ENCODE peak calls at places on chromosomes 7 and 10, in four cellular contexts. One of them, this sample, is unnamed.

GRCh38 chr7:51222916-51223315 is 93.7 kb downstream of the COBL start:
- DNase-seq in H7: no peak
- DNase-seq in EH: no peak
- DNase-seq in AG08396: no peak
- DNase-seq in this sample: no peak

GRCh38 chr7:3649678-3650445 is 348.8 kb downstream of the SDK1 start:
- DNase-seq in H7: no peak
- DNase-seq in AG08396: no peak
- DNase-seq in EH: no peak
- DNase-seq in this sample: no peak

GRCh38 chr10:117652228-117653169 is 110.0 kb downstream of the EMX2 start:
- DNase-seq in H7: no peak
- DNase-seq in EH: no peak
- DNase-seq in AG08396: no peak
- DNase-seq in this sample: no peak

GRCh38 chr10:128550045-128550444 is 423.8 kb upstream of the MKI67 start:
- DNase-seq in AG08396: no peak
- DNase-seq in EH: no peak
- DNase-seq in H7: peak
- DNase-seq in this sample: no peak

GRCh38 chr7:149644754-149645153 is 128.6 kb downstream of the ZNF467 start:
- DNase-seq in AG08396: no peak
- DNase-seq in H7: no peak
- DNase-seq in EH: no peak
- DNase-seq in this sample: no peak

GRCh38 chr10:37015498-37015897 is 109.9 kb upstream of the ANKRD30A start:
- DNase-seq in EH: no peak
- DNase-seq in AG08396: no peak
- DNase-seq in H7: no peak
- DNase-seq in this sample: no peak

GRCh38 chr10:7412482-7413251 is 1.8 kb upstream of the SFMBT2 start:
- DNase-seq in AG08396: no peak
- DNase-seq in H7: peak
- DNase-seq in EH: no peak
- DNase-seq in this sample: peak

GRCh38 chr7:30931161-30931926 is 19.7 kb downstream of the AQP1 start:
- DNase-seq in EH: peak
- DNase-seq in AG08396: peak
- DNase-seq in H7: peak
- DNase-seq in this sample: peak

GRCh38 chr7:44678468-44679179 is 70.0 kb upstream of the ZMIZ2 start:
- DNase-seq in H7: no peak
- DNase-seq in EH: peak
- DNase-seq in AG08396: peak
- DNase-seq in this sample: no peak

GRCh38 chr10:16520900-16521299 is 779 bp downstream of the C1QL3 start:
- DNase-seq in EH: peak
- DNase-seq in AG08396: peak
- DNase-seq in H7: peak
- DNase-seq in this sample: peak

GRCh38 chr10:52609071-52609470 is 163.5 kb downstream of the MBL2 start:
- DNase-seq in AG08396: no peak
- DNase-seq in H7: no peak
- DNase-seq in EH: peak
- DNase-seq in this sample: no peak

GRCh38 chr10:84668186-84668763 is 339.9 kb downstream of the CCSER2 start:
- DNase-seq in EH: no peak
- DNase-seq in H7: no peak
- DNase-seq in AG08396: no peak
- DNase-seq in this sample: no peak

GRCh38 chr7:96740130-96740529 is 30.5 kb upstream of the SEM1 start:
- DNase-seq in H7: peak
- DNase-seq in EH: no peak
- DNase-seq in AG08396: no peak
- DNase-seq in this sample: peak

GRCh38 chr7:140061607-140061930 is 1.2 kb downstream of the PARP12 start:
- DNase-seq in H7: no peak
- DNase-seq in AG08396: no peak
- DNase-seq in EH: no peak
- DNase-seq in this sample: no peak

GRCh38 chr7:19376591-19376990 is 231.4 kb upstream of the FERD3L start:
- DNase-seq in H7: no peak
- DNase-seq in AG08396: no peak
- DNase-seq in EH: no peak
- DNase-seq in this sample: no peak

GRCh38 chr7:29955799-29956476 is 33.7 kb downstream of the SCRN1 start:
- DNase-seq in H7: peak
- DNase-seq in EH: no peak
- DNase-seq in AG08396: no peak
- DNase-seq in this sample: no peak

GRCh38 chr7:66150471-66150870 is 35.8 kb downstream of the CRCP start:
- DNase-seq in H7: no peak
- DNase-seq in EH: peak
- DNase-seq in AG08396: peak
- DNase-seq in this sample: no peak

GRCh38 chr7:36014961-36015360 is 138.1 kb upstream of the EEPD1 start:
- DNase-seq in H7: no peak
- DNase-seq in AG08396: no peak
- DNase-seq in EH: no peak
- DNase-seq in this sample: no peak

GRCh38 chr7:33444501-33444900 is 315.1 kb downstream of the BBS9 start:
- DNase-seq in H7: no peak
- DNase-seq in EH: peak
- DNase-seq in AG08396: no peak
- DNase-seq in this sample: no peak

GRCh38 chr7:113793171-113793570 is 125.6 kb downstream of the PPP1R3A start:
- DNase-seq in EH: no peak
- DNase-seq in H7: no peak
- DNase-seq in AG08396: no peak
- DNase-seq in this sample: no peak

GRCh38 chr10:554182-554848 is 135.2 kb downstream of the DIP2C start:
- DNase-seq in AG08396: peak
- DNase-seq in H7: no peak
- DNase-seq in EH: peak
- DNase-seq in this sample: no peak

GRCh38 chr7:133529861-133530260 is 277.0 kb downstream of the EXOC4 start:
- DNase-seq in AG08396: no peak
- DNase-seq in H7: no peak
- DNase-seq in EH: no peak
- DNase-seq in this sample: no peak

GRCh38 chr7:120337308-120337907 is 64.4 kb downstream of the KCND2 start:
- DNase-seq in EH: no peak
- DNase-seq in AG08396: peak
- DNase-seq in H7: peak
- DNase-seq in this sample: peak

GRCh38 chr10:112229096-112229495 is 45.5 kb upstream of the GPAM start:
- DNase-seq in EH: peak
- DNase-seq in H7: no peak
- DNase-seq in AG08396: no peak
- DNase-seq in this sample: no peak

GRCh38 chr10:71087622-71088021 is 124.7 kb upstream of the UNC5B start:
- DNase-seq in AG08396: peak
- DNase-seq in H7: no peak
- DNase-seq in EH: no peak
- DNase-seq in this sample: no peak

GRCh38 chr10:35372329-35372728 is 36.0 kb downstream of the CCNY start:
- DNase-seq in H7: no peak
- DNase-seq in EH: no peak
- DNase-seq in AG08396: no peak
- DNase-seq in this sample: no peak

GRCh38 chr7:27213150-27213903 is 13.4 kb upstream of the HOXA13 start:
- DNase-seq in H7: peak
- DNase-seq in EH: no peak
- DNase-seq in AG08396: no peak
- DNase-seq in this sample: no peak

This sample was measured in mesendoderm.